ENCODE peak calls at places on chromosomes 2 and 18, in seven cellular contexts. V is naive thymus-derived CD8-positive, alpha-beta T cell; Y is NCI-H748 treated with DMSO at 0.1 percent for 48 hours; B is heart left ventricle; U is stimulated activated CD4-positive, alpha-beta T cell treated with anti-CD3 and anti-CD28 coated beads, Interleukin-1b, Interleukin-23, amount 100 ng/mL, for 1 hour; O is suprapubic skin; P is neural crest cell. I is an unnamed sample.
A peak's percentile ranks its signal among the peaks of the same experiment; 100 is the strongest.

GRCh38 chr18:57619881-57620280 is 1.8 kb downstream of the NARS1 start:
- DNase-seq in O (no peak), P (no peak), V (no peak), U (no peak), Y (no peak), B (no peak), I (no peak)

GRCh38 chr18:59323931-59324622 is 5.6 kb upstream of the CPLX4 start:
- DNase-seq in V (no peak), O (no peak), Y (no peak), P (no peak), B (no peak), U (no peak), I (no peak)

GRCh38 chr2:242054881-242055801 is 185.6 kb downstream of the RTP5 start:
- DNase-seq in O (no peak), Y (no peak), B (no peak), P (no peak), V (no peak), U (no peak), I (no peak)

GRCh38 chr2:237298323-237299118 is 115.4 kb downstream of the COL6A3 start:
- DNase-seq in O (no peak), U (no peak), V (no peak), Y (no peak), B (no peak), P (no peak), I (no peak)

GRCh38 chr2:20609349-20609994 is 41.4 kb downstream of the HS1BP3 start:
- DNase-seq in V (no peak), P (no peak), Y (no peak), U (no peak), O (peak; percentile 65), B (peak; percentile 58), I (peak; percentile 37)

GRCh38 chr18:22604986-22605421 is 187.3 kb upstream of the CTAGE1 start:
- DNase-seq in U (no peak), P (no peak), O (no peak), Y (no peak), B (no peak), V (no peak), I (peak; percentile 31)

GRCh38 chr2:195646424-195646823 is 10.6 kb upstream of the SLC39A10 start:
- DNase-seq in P (no peak), U (no peak), B (no peak), Y (no peak), V (no peak), O (no peak), I (no peak)

GRCh38 chr2:120743657-120744056 is 8.0 kb downstream of the GLI2 start:
- DNase-seq in P (no peak), V (no peak), O (no peak), U (no peak), B (no peak), Y (no peak), I (no peak)

GRCh38 chr18:9366126-9366714 is 31.6 kb downstream of the TWSG1 start:
- DNase-seq in Y (peak; percentile 33), V (no peak), O (no peak), P (peak; percentile 1), U (no peak), B (no peak), I (peak; percentile 22)

GRCh38 chr2:56183643-56184499 is at the start of gene CCDC85A:
- DNase-seq in P (peak; percentile 86), U (no peak), B (peak; percentile 86), O (peak; percentile 86), Y (peak; percentile 57), V (peak; percentile 5), I (peak; percentile 88)

GRCh38 chr2:86392873-86393272 is 48.3 kb upstream of the KDM3A start:
- DNase-seq in V (no peak), O (no peak), U (no peak), B (peak; percentile 84), Y (no peak), P (no peak), I (no peak)

GRCh38 chr2:10410716-10411437 is 37.2 kb downstream of the ODC1 start:
- DNase-seq in Y (no peak), V (no peak), U (no peak), B (peak; percentile 22), P (no peak), O (no peak), I (no peak)

GRCh38 chr2:164847966-164848365 is 6.3 kb upstream of the COBLL1 start:
- DNase-seq in P (no peak), Y (no peak), U (no peak), O (no peak), B (no peak), V (no peak), I (peak; percentile 20)

GRCh38 chr2:227106845-227107759 is 56.9 kb downstream of the COL4A4 start:
- DNase-seq in U (no peak), B (no peak), Y (peak; percentile 55), P (peak; percentile 59), V (peak; percentile 12), O (no peak), I (peak; percentile 72)

GRCh38 chr2:197498937-197499593 is 575 bp downstream of the HSPD1 start:
- DNase-seq in V (peak; percentile 41), B (peak; percentile 75), Y (peak; percentile 42), O (peak; percentile 80), P (peak; percentile 45), U (no peak), I (peak; percentile 83)

GRCh38 chr2:227871375-227871788 is at the start of gene DAW1:
- DNase-seq in O (peak; percentile 68), P (peak; percentile 73), U (no peak), Y (no peak), V (no peak), B (peak; percentile 60), I (peak; percentile 66)

GRCh38 chr2:61620244-61621159 is 82.3 kb upstream of the XPO1 start:
- DNase-seq in Y (no peak), P (no peak), U (no peak), B (peak; percentile 40), O (no peak), V (no peak), I (no peak)

I was measured in body of pancreas.